ENCODE peak calls at places on chromosomes 3 and 15, in eight cellular contexts. One of them, this sample, is unnamed.

GRCh38 chr3:105653161-105653560 is 215.7 kb downstream of the CBLB start:
- DNase-seq in amniotic stem cell: no peak
- DNase-seq in HTR-8/SVneo: no peak
- DNase-seq in aorta: no peak
- DNase-seq in activated effector memory CD4-positive, alpha-beta T cell treated with anti-CD3 and anti-CD28 coated beads, Interleukin-2, amount 50 U/mL, for 16 hours: no peak
- DNase-seq in brain microvascular endothelial cell: no peak
- DNase-seq in adipocyte: no peak
- DNase-seq in CD4-positive, alpha-beta memory T cell: no peak
- DNase-seq in this sample: no peak

GRCh38 chr15:25724899-25725298 is 138.2 kb downstream of the ATP10A start:
- DNase-seq in amniotic stem cell: no peak
- DNase-seq in HTR-8/SVneo: no peak
- DNase-seq in aorta: no peak
- DNase-seq in activated effector memory CD4-positive, alpha-beta T cell treated with anti-CD3 and anti-CD28 coated beads, Interleukin-2, amount 50 U/mL, for 16 hours: no peak
- DNase-seq in brain microvascular endothelial cell: no peak
- DNase-seq in adipocyte: no peak
- DNase-seq in CD4-positive, alpha-beta memory T cell: no peak
- DNase-seq in this sample: no peak

GRCh38 chr15:65954289-65954741 is 85.0 kb downstream of the RAB11A start:
- DNase-seq in amniotic stem cell: no peak
- DNase-seq in HTR-8/SVneo: peak; percentile 28
- DNase-seq in aorta: no peak
- DNase-seq in activated effector memory CD4-positive, alpha-beta T cell treated with anti-CD3 and anti-CD28 coated beads, Interleukin-2, amount 50 U/mL, for 16 hours: no peak
- DNase-seq in brain microvascular endothelial cell: no peak
- DNase-seq in adipocyte: peak; percentile 10
- DNase-seq in CD4-positive, alpha-beta memory T cell: no peak
- DNase-seq in this sample: no peak

GRCh38 chr3:30286811-30287210 is 319.6 kb upstream of the TGFBR2 start:
- DNase-seq in amniotic stem cell: no peak
- DNase-seq in HTR-8/SVneo: no peak
- DNase-seq in aorta: no peak
- DNase-seq in activated effector memory CD4-positive, alpha-beta T cell treated with anti-CD3 and anti-CD28 coated beads, Interleukin-2, amount 50 U/mL, for 16 hours: no peak
- DNase-seq in brain microvascular endothelial cell: no peak
- DNase-seq in adipocyte: no peak
- DNase-seq in CD4-positive, alpha-beta memory T cell: no peak
- DNase-seq in this sample: no peak

GRCh38 chr15:96321422-96322391 is 8.8 kb upstream of the NR2F2 start:
- DNase-seq in amniotic stem cell: no peak
- DNase-seq in HTR-8/SVneo: no peak
- DNase-seq in aorta: peak; percentile 86
- DNase-seq in activated effector memory CD4-positive, alpha-beta T cell treated with anti-CD3 and anti-CD28 coated beads, Interleukin-2, amount 50 U/mL, for 16 hours: no peak
- DNase-seq in brain microvascular endothelial cell: peak; percentile 22
- DNase-seq in adipocyte: no peak
- DNase-seq in CD4-positive, alpha-beta memory T cell: no peak
- DNase-seq in this sample: no peak

GRCh38 chr3:120353463-120353862 is 4.3 kb upstream of the LRRC58 start:
- DNase-seq in amniotic stem cell: no peak
- DNase-seq in HTR-8/SVneo: no peak
- DNase-seq in aorta: no peak
- DNase-seq in activated effector memory CD4-positive, alpha-beta T cell treated with anti-CD3 and anti-CD28 coated beads, Interleukin-2, amount 50 U/mL, for 16 hours: no peak
- DNase-seq in brain microvascular endothelial cell: no peak
- DNase-seq in adipocyte: no peak
- DNase-seq in CD4-positive, alpha-beta memory T cell: no peak
- DNase-seq in this sample: peak; percentile 10

GRCh38 chr3:155386817-155387403 is 93.4 kb upstream of the STRIT1 start:
- DNase-seq in amniotic stem cell: no peak
- DNase-seq in HTR-8/SVneo: no peak
- DNase-seq in aorta: no peak
- DNase-seq in activated effector memory CD4-positive, alpha-beta T cell treated with anti-CD3 and anti-CD28 coated beads, Interleukin-2, amount 50 U/mL, for 16 hours: no peak
- DNase-seq in brain microvascular endothelial cell: no peak
- DNase-seq in adipocyte: no peak
- DNase-seq in CD4-positive, alpha-beta memory T cell: no peak
- DNase-seq in this sample: no peak

GRCh38 chr3:42664443-42664814 is 10.9 kb downstream of the ZBTB47 start:
- DNase-seq in amniotic stem cell: no peak
- DNase-seq in HTR-8/SVneo: no peak
- DNase-seq in aorta: no peak
- DNase-seq in activated effector memory CD4-positive, alpha-beta T cell treated with anti-CD3 and anti-CD28 coated beads, Interleukin-2, amount 50 U/mL, for 16 hours: peak; percentile 42
- DNase-seq in brain microvascular endothelial cell: no peak
- DNase-seq in adipocyte: no peak
- DNase-seq in CD4-positive, alpha-beta memory T cell: no peak
- DNase-seq in this sample: no peak

GRCh38 chr3:11455977-11456376 is 183.8 kb downstream of the ATG7 start:
- DNase-seq in amniotic stem cell: peak; percentile 63
- DNase-seq in HTR-8/SVneo: peak; percentile 49
- DNase-seq in aorta: no peak
- DNase-seq in activated effector memory CD4-positive, alpha-beta T cell treated with anti-CD3 and anti-CD28 coated beads, Interleukin-2, amount 50 U/mL, for 16 hours: no peak
- DNase-seq in brain microvascular endothelial cell: peak; percentile 94
- DNase-seq in adipocyte: peak; percentile 79
- DNase-seq in CD4-positive, alpha-beta memory T cell: no peak
- DNase-seq in this sample: peak; percentile 78

GRCh38 chr3:14375192-14375591 is 27.2 kb upstream of the SLC6A6 start:
- DNase-seq in amniotic stem cell: no peak
- DNase-seq in HTR-8/SVneo: no peak
- DNase-seq in aorta: no peak
- DNase-seq in activated effector memory CD4-positive, alpha-beta T cell treated with anti-CD3 and anti-CD28 coated beads, Interleukin-2, amount 50 U/mL, for 16 hours: no peak
- DNase-seq in brain microvascular endothelial cell: no peak
- DNase-seq in adipocyte: no peak
- DNase-seq in CD4-positive, alpha-beta memory T cell: no peak
- DNase-seq in this sample: no peak

GRCh38 chr15:44219073-44219472 is 24.0 kb upstream of the FRMD5 start:
- DNase-seq in amniotic stem cell: no peak
- DNase-seq in HTR-8/SVneo: no peak
- DNase-seq in aorta: no peak
- DNase-seq in activated effector memory CD4-positive, alpha-beta T cell treated with anti-CD3 and anti-CD28 coated beads, Interleukin-2, amount 50 U/mL, for 16 hours: no peak
- DNase-seq in brain microvascular endothelial cell: no peak
- DNase-seq in adipocyte: no peak
- DNase-seq in CD4-positive, alpha-beta memory T cell: no peak
- DNase-seq in this sample: no peak

GRCh38 chr15:40806672-40807027 is 239 bp upstream of the ZFYVE19 start:
- DNase-seq in amniotic stem cell: no peak
- DNase-seq in HTR-8/SVneo: no peak
- DNase-seq in aorta: no peak
- DNase-seq in activated effector memory CD4-positive, alpha-beta T cell treated with anti-CD3 and anti-CD28 coated beads, Interleukin-2, amount 50 U/mL, for 16 hours: no peak
- DNase-seq in brain microvascular endothelial cell: no peak
- DNase-seq in adipocyte: no peak
- DNase-seq in CD4-positive, alpha-beta memory T cell: no peak
- DNase-seq in this sample: no peak

GRCh38 chr15:67082007-67082536 is 16.7 kb downstream of the SMAD3 start:
- DNase-seq in amniotic stem cell: no peak
- DNase-seq in HTR-8/SVneo: no peak
- DNase-seq in aorta: peak; percentile 37
- DNase-seq in activated effector memory CD4-positive, alpha-beta T cell treated with anti-CD3 and anti-CD28 coated beads, Interleukin-2, amount 50 U/mL, for 16 hours: peak; percentile 90
- DNase-seq in brain microvascular endothelial cell: no peak
- DNase-seq in adipocyte: no peak
- DNase-seq in CD4-positive, alpha-beta memory T cell: peak; percentile 79
- DNase-seq in this sample: no peak

GRCh38 chr3:124131158-124132115 is 139.5 kb upstream of the ROPN1 start:
- DNase-seq in amniotic stem cell: no peak
- DNase-seq in HTR-8/SVneo: no peak
- DNase-seq in aorta: no peak
- DNase-seq in activated effector memory CD4-positive, alpha-beta T cell treated with anti-CD3 and anti-CD28 coated beads, Interleukin-2, amount 50 U/mL, for 16 hours: no peak
- DNase-seq in brain microvascular endothelial cell: no peak
- DNase-seq in adipocyte: peak; percentile 15
- DNase-seq in CD4-positive, alpha-beta memory T cell: no peak
- DNase-seq in this sample: no peak

GRCh38 chr15:80396094-80396493 is 8.1 kb upstream of the ARNT2 start:
- DNase-seq in amniotic stem cell: no peak
- DNase-seq in HTR-8/SVneo: no peak
- DNase-seq in aorta: no peak
- DNase-seq in activated effector memory CD4-positive, alpha-beta T cell treated with anti-CD3 and anti-CD28 coated beads, Interleukin-2, amount 50 U/mL, for 16 hours: no peak
- DNase-seq in brain microvascular endothelial cell: no peak
- DNase-seq in adipocyte: no peak
- DNase-seq in CD4-positive, alpha-beta memory T cell: no peak
- DNase-seq in this sample: no peak

GRCh38 chr15:33083232-33084006 is 111.1 kb downstream of the FMN1 start:
- DNase-seq in amniotic stem cell: no peak
- DNase-seq in HTR-8/SVneo: no peak
- DNase-seq in aorta: no peak
- DNase-seq in activated effector memory CD4-positive, alpha-beta T cell treated with anti-CD3 and anti-CD28 coated beads, Interleukin-2, amount 50 U/mL, for 16 hours: no peak
- DNase-seq in brain microvascular endothelial cell: no peak
- DNase-seq in adipocyte: no peak
- DNase-seq in CD4-positive, alpha-beta memory T cell: no peak
- DNase-seq in this sample: no peak

GRCh38 chr15:76678766-76679165 is 226.4 kb downstream of the SCAPER start:
- DNase-seq in amniotic stem cell: no peak
- DNase-seq in HTR-8/SVneo: no peak
- DNase-seq in aorta: no peak
- DNase-seq in activated effector memory CD4-positive, alpha-beta T cell treated with anti-CD3 and anti-CD28 coated beads, Interleukin-2, amount 50 U/mL, for 16 hours: no peak
- DNase-seq in brain microvascular endothelial cell: no peak
- DNase-seq in adipocyte: peak; percentile 55
- DNase-seq in CD4-positive, alpha-beta memory T cell: no peak
- DNase-seq in this sample: no peak

GRCh38 chr3:95055288-95055687 is 992.4 kb downstream of the NSUN3 start:
- DNase-seq in amniotic stem cell: no peak
- DNase-seq in HTR-8/SVneo: no peak
- DNase-seq in aorta: no peak
- DNase-seq in activated effector memory CD4-positive, alpha-beta T cell treated with anti-CD3 and anti-CD28 coated beads, Interleukin-2, amount 50 U/mL, for 16 hours: no peak
- DNase-seq in brain microvascular endothelial cell: no peak
- DNase-seq in adipocyte: no peak
- DNase-seq in CD4-positive, alpha-beta memory T cell: no peak
- DNase-seq in this sample: no peak

GRCh38 chr15:54506977-54507524 is 528.8 kb downstream of the UNC13C start:
- DNase-seq in amniotic stem cell: no peak
- DNase-seq in HTR-8/SVneo: no peak
- DNase-seq in aorta: no peak
- DNase-seq in activated effector memory CD4-positive, alpha-beta T cell treated with anti-CD3 and anti-CD28 coated beads, Interleukin-2, amount 50 U/mL, for 16 hours: no peak
- DNase-seq in brain microvascular endothelial cell: no peak
- DNase-seq in adipocyte: no peak
- DNase-seq in CD4-positive, alpha-beta memory T cell: no peak
- DNase-seq in this sample: no peak

GRCh38 chr3:23894166-23895061 is 22.4 kb downstream of the NKIRAS1 start:
- DNase-seq in amniotic stem cell: no peak
- DNase-seq in HTR-8/SVneo: no peak
- DNase-seq in aorta: no peak
- DNase-seq in activated effector memory CD4-positive, alpha-beta T cell treated with anti-CD3 and anti-CD28 coated beads, Interleukin-2, amount 50 U/mL, for 16 hours: no peak
- DNase-seq in brain microvascular endothelial cell: no peak
- DNase-seq in adipocyte: no peak
- DNase-seq in CD4-positive, alpha-beta memory T cell: no peak
- DNase-seq in this sample: no peak

GRCh38 chr3:161372321-161373260 is 1.3 kb upstream of the SPTSSB start:
- DNase-seq in amniotic stem cell: no peak
- DNase-seq in HTR-8/SVneo: peak; percentile 25
- DNase-seq in aorta: peak; percentile 75
- DNase-seq in activated effector memory CD4-positive, alpha-beta T cell treated with anti-CD3 and anti-CD28 coated beads, Interleukin-2, amount 50 U/mL, for 16 hours: peak; percentile 64
- DNase-seq in brain microvascular endothelial cell: no peak
- DNase-seq in adipocyte: peak; percentile 60
- DNase-seq in CD4-positive, alpha-beta memory T cell: peak; percentile 39
- DNase-seq in this sample: peak; percentile 14

This sample was measured in cardiac muscle cell.